ENCODE peak calls at places on chromosome 17, in eight cellular contexts. B, K, S, V, U, W, C and Z are unnamed samples.

GRCh38 chr17:62966426-62967110 is 533 bp downstream of the TANC2 start:
- DNase-seq in K (peak), C (no peak), U (peak), S (no peak), V (no peak), B (peak), W (peak), Z (no peak)

GRCh38 chr17:61409301-61410099 is 9.9 kb downstream of the TBX2 start:
- DNase-seq in B (peak), C (no peak), K (peak), W (peak), S (peak), V (no peak), U (peak), Z (no peak)

GRCh38 chr17:8055851-8056231 is 17.0 kb downstream of the ALOX15B start:
- DNase-seq in V (no peak), W (peak), B (no peak), U (no peak), C (no peak), S (no peak), K (no peak), Z (no peak)

GRCh38 chr17:57672205-57672632 is 72.9 kb downstream of the CCDC182 start:
- DNase-seq in K (no peak), C (no peak), S (no peak), V (no peak), W (peak), B (no peak), U (peak), Z (peak)

GRCh38 chr17:45224671-45225050 is 3.0 kb downstream of the FMNL1 start:
- DNase-seq in C (no peak), S (no peak), B (no peak), V (no peak), U (no peak), W (peak), K (no peak), Z (no peak)

GRCh38 chr17:81867123-81867951 is 3.8 kb downstream of the ARHGDIA start:
- DNase-seq in V (peak), U (no peak), B (no peak), C (no peak), W (peak), S (no peak), K (no peak), Z (no peak)

GRCh38 chr17:30549864-30550511 is 72.8 kb downstream of the GOSR1 start:
- DNase-seq in C (no peak), B (no peak), W (no peak), V (no peak), S (no peak), K (no peak), U (no peak), Z (no peak)

GRCh38 chr17:63295839-63296590 is 150.1 kb downstream of the CYB561 start:
- DNase-seq in C (no peak), V (no peak), S (no peak), K (no peak), U (no peak), B (no peak), W (no peak), Z (no peak)

GRCh38 chr17:17076066-17076465 is 33.8 kb downstream of the MPRIP start:
- DNase-seq in S (peak), V (no peak), C (no peak), K (peak), U (no peak), B (no peak), W (peak), Z (no peak)

GRCh38 chr17:57943140-57943539 is 12.1 kb downstream of the CUEDC1 start:
- DNase-seq in V (no peak), W (no peak), B (no peak), S (no peak), C (no peak), U (no peak), K (no peak), Z (no peak)

GRCh38 chr17:45149669-45150603 is 1.7 kb downstream of the HEXIM1 start:
- DNase-seq in V (no peak), S (peak), B (peak), C (no peak), W (peak), K (peak), U (peak), Z (no peak)

GRCh38 chr17:42189651-42189965 is 4.4 kb upstream of the HCRT start:
- DNase-seq in K (no peak), W (peak), S (no peak), V (no peak), B (no peak), C (no peak), U (peak), Z (no peak)

GRCh38 chr17:61250335-61250890 is 149.2 kb upstream of the TBX2 start:
- DNase-seq in W (no peak), V (no peak), C (no peak), S (no peak), K (no peak), U (no peak), B (no peak), Z (no peak)

GRCh38 chr17:53353919-53354351 is 468.8 kb upstream of the KIF2B start:
- DNase-seq in U (no peak), V (no peak), C (no peak), W (no peak), B (no peak), S (no peak), K (no peak), Z (no peak)

GRCh38 chr17:78394209-78394608 is 15.8 kb downstream of the PGS1 start:
- DNase-seq in S (no peak), V (no peak), K (no peak), C (no peak), B (no peak), W (no peak), U (no peak), Z (no peak)

GRCh38 chr17:14471052-14471451 is 170.2 kb downstream of the HS3ST3B1 start:
- DNase-seq in B (peak), U (no peak), V (peak), S (no peak), C (no peak), W (no peak), K (no peak), Z (no peak)

GRCh38 chr17:70913086-70913485 is 743.8 kb downstream of the KCNJ2 start:
- DNase-seq in U (no peak), S (no peak), C (no peak), B (no peak), V (no peak), K (no peak), W (no peak), Z (no peak)

GRCh38 chr17:63774141-63774981 is at the start of gene DDX42:
- DNase-seq in V (peak), S (peak), U (peak), C (no peak), W (peak), B (peak), K (peak), Z (no peak)

GRCh38 chr17:29972277-29972676 is 30.8 kb downstream of the EFCAB5 start:
- DNase-seq in V (no peak), C (no peak), K (no peak), S (no peak), U (no peak), B (no peak), W (no peak), Z (no peak)

GRCh38 chr17:75909051-75909811 is 4.5 kb upstream of the MRPL38 start:
- DNase-seq in B (no peak), K (peak), S (no peak), V (no peak), W (no peak), U (no peak), C (no peak), Z (no peak)

GRCh38 chr17:48547839-48548686 is 3.2 kb upstream of the HOXB2 start:
- DNase-seq in B (no peak), C (no peak), K (no peak), U (no peak), W (no peak), V (no peak), S (no peak), Z (no peak)

GRCh38 chr17:63116967-63117366 is 150.9 kb downstream of the TANC2 start:
- DNase-seq in K (no peak), C (no peak), B (no peak), V (no peak), U (no peak), S (no peak), W (no peak), Z (no peak)

GRCh38 chr17:43661699-43662431 is at the start of gene MEOX1:
- DNase-seq in B (no peak), V (no peak), C (no peak), K (no peak), U (no peak), W (no peak), S (no peak), Z (no peak)

GRCh38 chr17:81927145-81927652 is 336 bp downstream of the MAFG start:
- DNase-seq in W (peak), U (no peak), S (no peak), V (no peak), K (peak), B (no peak), C (no peak), Z (no peak)

GRCh38 chr17:78723001-78723796 is 58.9 kb downstream of the CYTH1 start:
- DNase-seq in B (no peak), V (no peak), W (no peak), S (no peak), C (no peak), U (no peak), K (peak), Z (no peak)

GRCh38 chr17:40563371-40564052 is 1.8 kb downstream of the CCR7 start:
- DNase-seq in V (no peak), W (no peak), C (no peak), B (no peak), U (peak), K (no peak), S (no peak), Z (no peak)
- TF ChIP-seq POLR2A in V (no peak), W (no peak), C (no peak), B (no peak), U (no peak), K (no peak), S (no peak), Z (no peak)

DNA sequence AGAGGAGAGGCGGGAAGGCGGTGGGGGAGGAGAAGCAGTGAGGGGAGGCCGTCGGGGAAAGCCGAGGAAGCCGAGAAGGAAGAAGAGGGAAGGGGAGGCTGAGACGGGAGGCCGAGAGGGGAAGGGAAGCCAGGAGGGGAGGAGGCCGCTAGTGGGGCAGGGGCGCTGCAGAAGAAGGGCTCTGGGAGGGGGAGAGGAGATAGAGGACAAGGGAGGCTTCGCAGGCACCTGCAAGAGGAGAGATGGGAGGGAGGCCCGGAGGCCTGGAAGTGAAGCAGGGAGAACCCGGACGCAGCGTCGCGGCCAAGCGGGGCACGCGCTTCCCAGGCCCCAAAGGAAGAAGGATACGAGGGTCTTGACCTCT is 2.3 kb downstream of the C17orf58 start:
- DNase-seq in K (no peak), S (no peak), V (peak), B (peak), C (no peak), W (no peak), U (peak), Z (no peak)
- TF ChIP-seq CTCF in K (no peak), S (no peak), V (no peak), B (no peak), C (no peak), W (no peak), U (no peak), Z (no peak)

DNA sequence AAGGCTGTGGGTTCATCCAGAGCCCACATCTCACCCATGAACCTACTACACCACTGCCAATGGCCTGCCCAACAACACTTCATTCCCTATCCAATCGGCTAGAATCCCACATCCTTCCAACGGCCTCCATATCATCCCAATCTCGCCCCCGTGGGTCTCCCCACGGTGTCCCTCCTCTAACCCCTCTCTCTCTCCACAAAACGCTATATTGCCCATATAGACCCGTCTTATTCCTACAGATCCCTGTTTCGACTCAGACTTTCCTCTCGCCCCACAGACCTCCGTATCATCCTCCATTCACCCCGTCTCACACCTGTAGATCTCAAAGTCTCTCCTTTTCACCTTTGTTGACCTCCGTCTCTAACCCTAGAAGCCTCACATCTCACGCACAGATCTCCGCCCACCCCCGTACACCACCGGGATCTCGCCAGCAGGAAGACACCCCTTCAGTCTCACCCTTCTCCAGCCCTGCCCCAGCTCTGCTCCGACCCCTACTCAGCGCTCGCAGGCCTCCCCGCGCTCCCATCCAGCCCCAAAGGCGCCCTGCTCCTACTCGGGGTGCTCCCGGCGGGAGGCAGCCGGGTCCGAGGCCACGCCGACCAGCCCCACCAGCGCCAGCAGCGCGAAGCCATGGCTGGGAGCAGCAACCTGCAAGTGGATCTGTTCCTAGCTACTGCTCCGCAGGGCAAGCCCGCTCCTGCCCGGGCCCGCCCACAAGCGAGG is at the start of gene FDXR:
- DNase-seq in W (no peak), K (no peak), U (peak), V (peak), C (no peak), B (peak), S (no peak), Z (no peak)
- TF ChIP-seq POLR2A in W (peak), K (peak), U (peak), V (peak), C (no peak), B (peak), S (peak), Z (no peak)

GRCh38 chr17:68576811-68577551 is 24.2 kb downstream of the FAM20A start:
- DNase-seq in S (no peak), K (peak), U (no peak), C (no peak), B (no peak), V (no peak), W (no peak), Z (no peak)
- TF ChIP-seq CTCF in S (no peak), K (no peak), U (peak), C (peak), B (no peak), V (no peak), W (no peak), Z (no peak)

DNA sequence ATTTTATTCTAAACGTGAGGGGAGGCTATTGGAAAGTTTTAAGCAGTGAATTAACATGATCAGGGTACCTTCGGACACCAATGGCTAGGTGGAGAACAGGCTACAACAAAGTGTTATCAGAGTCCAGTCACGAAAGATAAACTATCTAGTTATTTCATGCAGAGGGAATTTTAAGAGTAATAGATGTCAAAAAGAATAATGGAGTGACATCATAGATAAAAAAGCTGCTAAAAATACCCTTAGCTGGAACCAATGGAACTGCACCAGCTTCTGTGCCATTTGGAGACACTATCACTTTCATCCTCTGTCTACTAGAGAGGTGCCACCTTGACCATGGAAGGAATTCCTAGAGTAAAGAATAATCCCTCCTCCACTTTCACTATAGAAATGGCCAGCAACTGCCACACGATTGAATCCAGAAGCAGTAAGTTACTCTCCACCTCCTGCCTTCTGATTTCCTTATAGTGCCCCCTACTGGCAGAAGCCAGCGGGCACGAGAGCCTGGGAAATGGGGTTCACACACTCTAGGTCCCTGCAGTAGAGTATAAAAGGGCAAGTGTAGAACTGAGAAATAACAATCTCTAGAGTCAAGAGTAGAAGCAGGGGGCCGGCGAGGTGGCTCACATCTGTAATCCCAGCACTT is 2.8 kb upstream of the ALDH3A2 start:
- DNase-seq in B (peak), S (no peak), K (peak), W (no peak), C (no peak), V (peak), U (no peak), Z (no peak)
- TF ChIP-seq POLR2A in B (no peak), S (no peak), K (no peak), W (no peak), C (no peak), V (no peak), U (no peak), Z (no peak)

GRCh38 chr17:38579934-38580333 is 25.8 kb downstream of the SRCIN1 start:
- DNase-seq in U (no peak), B (peak), V (peak), K (no peak), W (no peak), C (no peak), S (no peak), Z (no peak)
- TF ChIP-seq CTCF in U (no peak), B (peak), V (peak), K (no peak), W (no peak), C (peak), S (no peak), Z (no peak)